ENCODE peak calls at places on chromosomes 6 and 20, in ten cellular contexts. Z is GM12878, M is mesendoderm, O is kidney, V is neural progenitor cell, U is MM.1S, A is DND-41, T is HepG2, H is adipocyte, D is IMR-90. B is an unnamed sample.
A peak's percentile ranks its signal among the peaks of the same experiment; 100 is the strongest.

GRCh38 chr20:62889411-62889810 is 27.8 kb upstream of the TCFL5 start:
- DNase-seq in T (no peak), H (no peak), M (no peak), U (no peak), O (no peak), Z (no peak), A (no peak), D (no peak), V (no peak), B (no peak)

GRCh38 chr6:20377623-20378265 is 23.9 kb upstream of the E2F3 start:
- DNase-seq in V (no peak), U (peak; percentile 71), Z (no peak), T (no peak), D (peak; percentile 87), M (no peak), A (no peak), H (peak; percentile 65), O (no peak), B (peak; percentile 64)

GRCh38 chr6:107563694-107564093 is 73.8 kb downstream of the SOBP start:
- DNase-seq in V (no peak), O (no peak), M (no peak), U (no peak), Z (no peak), T (no peak), H (no peak), D (no peak), A (no peak), B (no peak)

GRCh38 chr6:115551510-115551909 is 509.2 kb downstream of the FRK start:
- DNase-seq in H (no peak), O (no peak), U (no peak), T (no peak), Z (no peak), D (no peak), M (peak; percentile 2), V (no peak), A (no peak), B (no peak)

GRCh38 chr6:75044846-75045245 is 161.0 kb downstream of the COL12A1 start:
- DNase-seq in M (no peak), Z (no peak), O (no peak), H (no peak), U (no peak), T (no peak), A (no peak), V (no peak), D (no peak), B (no peak)

GRCh38 chr6:153312633-153313032 is 181.6 kb upstream of the RGS17 start:
- DNase-seq in M (peak; percentile 53), Z (no peak), U (peak; percentile 31), A (peak; percentile 67), V (peak; percentile 72), O (peak; percentile 75), H (peak; percentile 58), T (peak; percentile 31), D (peak; percentile 35), B (peak; percentile 67)

GRCh38 chr6:36717871-36718540 is 20.4 kb downstream of the RAB44 start:
- DNase-seq in U (no peak), Z (no peak), T (no peak), O (no peak), D (no peak), A (no peak), H (no peak), M (no peak), V (no peak), B (no peak)

GRCh38 chr6:46130665-46131064 is 876 bp downstream of the ENPP4 start:
- DNase-seq in T (no peak), O (no peak), D (no peak), Z (no peak), H (no peak), U (no peak), M (peak; percentile 1), A (no peak), V (no peak), B (no peak)

GRCh38 chr6:124682751-124683150 is 279.5 kb upstream of the RNF217 start:
- DNase-seq in M (no peak), Z (no peak), D (no peak), H (no peak), A (no peak), V (no peak), T (no peak), O (no peak), U (no peak), B (no peak)

GRCh38 chr20:24993337-24994185 is 1.0 kb upstream of the APMAP start:
- DNase-seq in H (peak; percentile 74), O (no peak), V (no peak), M (no peak), U (peak; percentile 18), A (no peak), Z (no peak), T (peak; percentile 57), D (peak; percentile 57), B (peak; percentile 50)

GRCh38 chr6:145886228-145886956 is 71.8 kb upstream of the FBXO30 start:
- DNase-seq in T (no peak), O (no peak), H (peak; percentile 43), V (no peak), D (peak; percentile 88), A (no peak), U (no peak), Z (no peak), M (no peak), B (peak; percentile 52)

DNA sequence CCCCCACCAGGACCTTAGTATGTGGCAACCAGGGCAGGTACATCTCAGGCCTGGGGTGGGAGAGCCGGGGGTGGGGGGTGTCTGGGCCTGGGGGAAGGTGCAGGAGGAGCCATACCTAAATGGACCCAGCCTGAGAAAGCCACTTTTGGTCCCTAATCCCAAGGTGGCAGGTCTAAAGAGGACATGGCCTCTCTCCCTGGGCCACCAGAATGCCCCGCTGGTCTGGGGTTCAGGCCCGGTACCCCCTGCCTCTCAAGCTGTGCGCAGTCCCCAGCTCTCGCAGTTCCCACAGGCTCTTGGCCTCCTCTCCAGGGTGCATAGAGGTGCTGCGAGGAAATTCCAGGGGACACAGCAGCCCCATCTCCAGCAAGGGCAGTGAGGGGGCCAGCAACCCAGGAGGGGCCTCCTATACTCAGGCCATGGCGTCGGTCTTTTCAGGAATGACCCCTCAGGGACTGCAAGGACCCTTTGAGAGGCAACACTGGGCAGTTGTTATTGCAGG is 1.1 kb upstream of the AVP start:
- DNase-seq in A (no peak), V (no peak), H (no peak), U (no peak), M (no peak), T (no peak), D (no peak), O (peak; percentile 57), Z (no peak), B (no peak)
- H3K9ac ChIP-seq in A (no peak overlapping the region), V (no peak overlapping the region), H (no peak overlapping the region), U (no peak overlapping the region), M (no peak overlapping the region), T (no peak overlapping the region), D (no peak overlapping the region), O (no peak overlapping the region), Z (no peak overlapping the region), B (no peak overlapping the region)

GRCh38 chr6:138450445-138450844 is 46.4 kb downstream of the HEBP2 start:
- DNase-seq in O (no peak), V (no peak), A (no peak), D (no peak), Z (peak; percentile 23), H (no peak), M (no peak), U (no peak), T (no peak), B (no peak)

GRCh38 chr6:138456393-138456775 is 42.9 kb downstream of the NHSL1 start:
- DNase-seq in M (no peak), U (no peak), Z (no peak), T (no peak), V (no peak), H (no peak), O (no peak), D (no peak), A (no peak), B (no peak)

GRCh38 chr6:138451043-138451442 is 47.0 kb downstream of the HEBP2 start:
- DNase-seq in V (no peak), A (no peak), T (no peak), M (no peak), D (no peak), O (no peak), H (no peak), U (no peak), Z (no peak), B (no peak)

GRCh38 chr6:138455746-138456392 is 43.4 kb downstream of the NHSL1 start:
- DNase-seq in T (no peak), U (peak; percentile 62), Z (peak; percentile 77), M (no peak), D (peak; percentile 52), H (peak; percentile 31), V (no peak), O (no peak), A (no peak), B (no peak)

DNA sequence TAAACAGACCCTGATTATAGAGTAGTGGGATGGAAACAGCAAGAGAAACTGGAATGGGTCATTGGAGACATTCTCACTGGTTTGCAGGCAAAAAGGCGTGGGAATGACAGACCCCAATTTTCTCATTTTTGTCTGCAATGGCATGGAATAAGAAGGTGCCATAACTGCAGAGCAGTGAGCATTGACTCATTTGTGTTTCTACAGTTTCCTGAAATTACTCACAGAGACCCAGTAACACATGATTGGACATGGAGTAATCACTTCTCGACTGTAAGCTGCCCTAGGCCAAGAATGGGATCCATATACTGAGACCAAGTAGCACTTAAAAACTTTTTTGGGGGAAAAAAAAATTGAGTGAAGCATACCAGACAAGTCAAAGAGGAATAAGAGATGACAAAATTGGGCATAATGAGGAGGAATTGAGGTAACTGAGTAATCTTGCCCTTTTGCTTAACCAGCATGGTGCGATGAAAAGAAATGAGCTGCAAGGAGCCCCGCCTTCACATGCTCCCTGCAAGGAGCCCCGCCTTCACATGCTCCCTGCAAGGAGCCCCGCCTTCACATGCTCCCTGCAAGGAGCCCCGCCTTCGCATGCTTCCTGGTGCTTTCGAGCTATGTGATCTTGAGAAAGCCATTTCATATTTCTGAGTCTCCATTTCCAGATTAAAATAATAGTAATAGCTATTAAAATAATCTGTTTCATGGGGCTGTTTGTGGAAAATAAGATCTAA is 44.2 kb downstream of the NHSL1 start:
- DNase-seq in D (no peak), T (no peak), H (no peak), U (no peak), V (no peak), Z (peak; percentile 37), M (no peak), O (no peak), A (peak; percentile 12), B (no peak)
- H3K9ac ChIP-seq in D (no peak overlapping the region), T (no peak overlapping the region), H (no peak overlapping the region), U (no peak overlapping the region), V (no peak overlapping the region), Z (no peak overlapping the region), M (no peak overlapping the region), O (no peak overlapping the region), A (no peak overlapping the region), B (no peak overlapping the region)

GRCh38 chr6:84773431-84774173 is 9.2 kb upstream of the TBX18 start:
- DNase-seq in M (peak; percentile 69), V (peak; percentile 68), Z (no peak), A (no peak), O (peak; percentile 69), T (no peak), U (peak; percentile 22), H (peak; percentile 47), D (no peak), B (peak; percentile 50)
- H3K9ac ChIP-seq in M (no peak overlapping the region), V (no peak overlapping the region), Z (no peak overlapping the region), A (no peak overlapping the region), O (no peak overlapping the region), T (no peak overlapping the region), U (peak overlapping the region; percentile 62), H (peak overlapping the region; percentile 88), D (no peak overlapping the region), B (peak overlapping the region; percentile 88)

DNA sequence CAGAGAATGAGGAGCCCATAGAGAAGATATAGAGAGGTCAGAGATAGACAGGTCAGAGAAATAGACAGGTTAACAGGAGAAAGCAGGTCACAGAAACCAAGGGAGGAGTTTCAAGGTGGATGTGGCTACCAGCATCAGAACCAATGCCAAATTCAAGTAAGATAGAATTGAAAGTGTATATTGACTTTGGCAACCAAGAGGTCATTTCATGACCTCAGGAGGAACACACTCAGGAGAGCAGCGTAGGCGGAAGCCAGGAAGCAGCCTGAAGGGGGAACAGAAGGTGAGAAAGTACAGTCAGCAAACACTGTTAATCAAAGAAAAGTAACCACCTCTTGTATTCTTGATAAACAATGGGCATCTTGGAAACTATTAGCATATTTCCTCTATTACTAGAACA is 33.9 kb upstream of the ALDH8A1 start:
- DNase-seq in A (no peak), H (no peak), D (no peak), M (no peak), O (no peak), T (no peak), V (no peak), U (no peak), Z (no peak), B (no peak)
- H3K9ac ChIP-seq in A (no peak overlapping the region), H (no peak overlapping the region), D (no peak overlapping the region), M (no peak overlapping the region), O (no peak overlapping the region), T (no peak overlapping the region), V (no peak overlapping the region), U (no peak overlapping the region), Z (no peak overlapping the region), B (no peak overlapping the region)